ENCODE peak calls at places on chromosomes 3 and 15, in five cellular contexts. One of them, this sample, is unnamed.

GRCh38 chr15:25659251-25659650 is 203.9 kb downstream of the ATP10A start:
- DNase-seq in mesendoderm: no peak
- DNase-seq in body of pancreas: no peak
- DNase-seq in lower lobe of right lung: no peak
- DNase-seq in PC-3: no peak
- DNase-seq in this sample: no peak

GRCh38 chr3:117898722-117899121 is 1135.9 kb downstream of the IGSF11 start:
- DNase-seq in mesendoderm: peak; percentile 65
- DNase-seq in body of pancreas: no peak
- DNase-seq in lower lobe of right lung: no peak
- DNase-seq in PC-3: peak; percentile 52
- DNase-seq in this sample: no peak

GRCh38 chr3:58672451-58672850 is 5.9 kb upstream of the FAM3D start:
- DNase-seq in mesendoderm: no peak
- DNase-seq in body of pancreas: peak; percentile 32
- DNase-seq in lower lobe of right lung: no peak
- DNase-seq in PC-3: no peak
- DNase-seq in this sample: no peak

GRCh38 chr3:71583569-71584215 is at the start of gene FOXP1:
- DNase-seq in mesendoderm: peak; percentile 84
- DNase-seq in body of pancreas: peak; percentile 77
- DNase-seq in lower lobe of right lung: peak; percentile 87
- DNase-seq in PC-3: peak; percentile 74
- DNase-seq in this sample: peak; percentile 5

GRCh38 chr3:66442254-66443249 is 58.3 kb downstream of the LRIG1 start:
- DNase-seq in mesendoderm: peak; percentile 97
- DNase-seq in body of pancreas: peak; percentile 89
- DNase-seq in lower lobe of right lung: peak; percentile 61
- DNase-seq in PC-3: peak; percentile 30
- DNase-seq in this sample: no peak

GRCh38 chr3:110799236-110799635 is 272.4 kb upstream of the NECTIN3 start:
- DNase-seq in mesendoderm: no peak
- DNase-seq in body of pancreas: no peak
- DNase-seq in lower lobe of right lung: no peak
- DNase-seq in PC-3: peak; percentile 19
- DNase-seq in this sample: no peak

GRCh38 chr3:107846282-107846852 is 244.5 kb downstream of the CD47 start:
- DNase-seq in mesendoderm: peak; percentile 84
- DNase-seq in body of pancreas: peak; percentile 67
- DNase-seq in lower lobe of right lung: peak; percentile 74
- DNase-seq in PC-3: peak; percentile 80
- DNase-seq in this sample: peak; percentile 61

GRCh38 chr15:25783607-25784131 is 79.5 kb downstream of the ATP10A start:
- DNase-seq in mesendoderm: peak; percentile 85
- DNase-seq in body of pancreas: no peak
- DNase-seq in lower lobe of right lung: no peak
- DNase-seq in PC-3: peak; percentile 28
- DNase-seq in this sample: no peak

GRCh38 chr3:45597166-45597565 is 2.6 kb downstream of the LIMD1 start:
- DNase-seq in mesendoderm: no peak
- DNase-seq in body of pancreas: peak; percentile 63
- DNase-seq in lower lobe of right lung: peak; percentile 36
- DNase-seq in PC-3: peak; percentile 75
- DNase-seq in this sample: no peak

GRCh38 chr15:53354905-53355304 is 404.6 kb downstream of the WDR72 start:
- DNase-seq in mesendoderm: no peak
- DNase-seq in body of pancreas: no peak
- DNase-seq in lower lobe of right lung: no peak
- DNase-seq in PC-3: no peak
- DNase-seq in this sample: no peak

GRCh38 chr3:126983653-126984390 is 907 bp downstream of the PLXNA1 start:
- DNase-seq in mesendoderm: peak; percentile 60
- DNase-seq in body of pancreas: peak; percentile 51
- DNase-seq in lower lobe of right lung: no peak
- DNase-seq in PC-3: no peak
- DNase-seq in this sample: peak; percentile 62

GRCh38 chr3:100516232-100516631 is 23.8 kb downstream of the TMEM45A start:
- DNase-seq in mesendoderm: no peak
- DNase-seq in body of pancreas: no peak
- DNase-seq in lower lobe of right lung: no peak
- DNase-seq in PC-3: no peak
- DNase-seq in this sample: no peak

GRCh38 chr15:72319360-72319984 is 485 bp downstream of the CELF6 start:
- DNase-seq in mesendoderm: peak; percentile 86
- DNase-seq in body of pancreas: peak; percentile 69
- DNase-seq in lower lobe of right lung: peak; percentile 84
- DNase-seq in PC-3: peak; percentile 36
- DNase-seq in this sample: peak; percentile 72

GRCh38 chr3:126261037-126261436 is 80.7 kb upstream of the ALDH1L1 start:
- DNase-seq in mesendoderm: peak; percentile 79
- DNase-seq in body of pancreas: peak; percentile 78
- DNase-seq in lower lobe of right lung: no peak
- DNase-seq in PC-3: no peak
- DNase-seq in this sample: no peak

GRCh38 chr3:38000965-38001455 is 10.4 kb downstream of the VILL start:
- DNase-seq in mesendoderm: no peak
- DNase-seq in body of pancreas: no peak
- DNase-seq in lower lobe of right lung: no peak
- DNase-seq in PC-3: no peak
- DNase-seq in this sample: no peak

GRCh38 chr3:53880396-53881345 is 1.3 kb downstream of the ACTR8 start:
- DNase-seq in mesendoderm: peak; percentile 73
- DNase-seq in body of pancreas: no peak
- DNase-seq in lower lobe of right lung: no peak
- DNase-seq in PC-3: no peak
- DNase-seq in this sample: no peak

GRCh38 chr15:84079885-84080777 is 155.4 kb upstream of the GOLGA6L4 start:
- DNase-seq in mesendoderm: peak; percentile 79
- DNase-seq in body of pancreas: peak; percentile 44
- DNase-seq in lower lobe of right lung: peak; percentile 59
- DNase-seq in PC-3: no peak
- DNase-seq in this sample: no peak

GRCh38 chr15:40942337-40942854 is 10.9 kb upstream of the CHAC1 start:
- DNase-seq in mesendoderm: peak; percentile 66
- DNase-seq in body of pancreas: no peak
- DNase-seq in lower lobe of right lung: no peak
- DNase-seq in PC-3: no peak
- DNase-seq in this sample: no peak

GRCh38 chr15:60972866-60973265 is 256.2 kb downstream of the RORA start:
- DNase-seq in mesendoderm: no peak
- DNase-seq in body of pancreas: no peak
- DNase-seq in lower lobe of right lung: no peak
- DNase-seq in PC-3: peak; percentile 24
- DNase-seq in this sample: no peak

GRCh38 chr3:54830658-54831057 is 97.2 kb downstream of the LRTM1 start:
- DNase-seq in mesendoderm: peak; percentile 76
- DNase-seq in body of pancreas: no peak
- DNase-seq in lower lobe of right lung: no peak
- DNase-seq in PC-3: peak; percentile 75
- DNase-seq in this sample: peak; percentile 31

GRCh38 chr3:17820704-17821103 is 78.3 kb upstream of the TBC1D5 start:
- DNase-seq in mesendoderm: no peak
- DNase-seq in body of pancreas: no peak
- DNase-seq in lower lobe of right lung: no peak
- DNase-seq in PC-3: no peak
- DNase-seq in this sample: peak; percentile 26

GRCh38 chr3:165753560-165753959 is 83.7 kb downstream of the BCHE start:
- DNase-seq in mesendoderm: no peak
- DNase-seq in body of pancreas: no peak
- DNase-seq in lower lobe of right lung: no peak
- DNase-seq in PC-3: peak; percentile 83
- DNase-seq in this sample: peak; percentile 24

GRCh38 chr15:94607176-94607654 is 375.9 kb downstream of the MCTP2 start:
- DNase-seq in mesendoderm: no peak
- DNase-seq in body of pancreas: no peak
- DNase-seq in lower lobe of right lung: no peak
- DNase-seq in PC-3: no peak
- DNase-seq in this sample: peak; percentile 67

GRCh38 chr3:84126160-84126559 is 832.6 kb upstream of the CADM2 start:
- DNase-seq in mesendoderm: no peak
- DNase-seq in body of pancreas: no peak
- DNase-seq in lower lobe of right lung: no peak
- DNase-seq in PC-3: no peak
- DNase-seq in this sample: no peak

GRCh38 chr15:66619152-66619903 is 53.5 kb upstream of the LCTL start:
- DNase-seq in mesendoderm: peak; percentile 91
- DNase-seq in body of pancreas: peak; percentile 84
- DNase-seq in lower lobe of right lung: peak; percentile 84
- DNase-seq in PC-3: peak; percentile 80
- DNase-seq in this sample: peak; percentile 75

GRCh38 chr15:52340093-52340492 is 44.5 kb upstream of the MYO5C start:
- DNase-seq in mesendoderm: no peak
- DNase-seq in body of pancreas: no peak
- DNase-seq in lower lobe of right lung: no peak
- DNase-seq in PC-3: no peak
- DNase-seq in this sample: peak; percentile 94

GRCh38 chr15:52348056-52348745 is 52.6 kb upstream of the MYO5C start:
- DNase-seq in mesendoderm: no peak
- DNase-seq in body of pancreas: peak; percentile 36
- DNase-seq in lower lobe of right lung: peak; percentile 48
- DNase-seq in PC-3: peak; percentile 18
- DNase-seq in this sample: peak; percentile 37

GRCh38 chr15:52343831-52344230 is 48.2 kb upstream of the MYO5C start:
- DNase-seq in mesendoderm: no peak
- DNase-seq in body of pancreas: no peak
- DNase-seq in lower lobe of right lung: no peak
- DNase-seq in PC-3: no peak
- DNase-seq in this sample: no peak

GRCh38 chr15:52349062-52349700 is 53.6 kb upstream of the MYO5C start:
- DNase-seq in mesendoderm: peak; percentile 54
- DNase-seq in body of pancreas: no peak
- DNase-seq in lower lobe of right lung: no peak
- DNase-seq in PC-3: no peak
- DNase-seq in this sample: no peak

DNA sequence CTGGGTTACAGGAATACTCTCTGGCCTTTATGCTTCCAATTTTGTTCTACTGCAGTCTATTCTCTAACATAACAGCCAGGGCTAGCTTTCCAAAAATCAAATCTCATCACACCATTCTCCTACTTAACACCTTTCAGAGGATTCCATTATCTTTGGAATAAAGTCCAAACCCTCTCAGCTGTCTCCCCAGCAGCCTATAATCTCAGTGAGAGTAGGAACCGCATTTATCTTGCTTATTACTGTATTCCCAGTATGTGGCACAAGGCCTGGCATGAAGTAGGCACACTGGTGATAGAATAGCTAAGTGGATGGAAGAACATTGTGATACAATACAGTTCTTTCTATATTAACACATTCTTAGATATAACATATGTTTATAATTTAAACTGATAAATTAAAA is 49.0 kb upstream of the MYO5C start:
- DNase-seq in mesendoderm: no peak
- DNase-seq in body of pancreas: no peak
- DNase-seq in lower lobe of right lung: no peak
- DNase-seq in PC-3: no peak
- DNase-seq in this sample: no peak
- H3K27ac ChIP-seq in mesendoderm: no peak overlapping the region
- H3K27ac ChIP-seq in body of pancreas: no peak overlapping the region
- H3K27ac ChIP-seq in lower lobe of right lung: no peak overlapping the region
- H3K27ac ChIP-seq in PC-3: no peak overlapping the region
- H3K27ac ChIP-seq in this sample: no peak overlapping the region

GRCh38 chr15:64503640-64504039 is 43.3 kb downstream of the ZNF609 start:
- DNase-seq in mesendoderm: no peak
- DNase-seq in body of pancreas: no peak
- DNase-seq in lower lobe of right lung: no peak
- DNase-seq in PC-3: no peak
- DNase-seq in this sample: no peak

GRCh38 chr15:64507845-64508244 is 47.5 kb downstream of the ZNF609 start:
- DNase-seq in mesendoderm: no peak
- DNase-seq in body of pancreas: no peak
- DNase-seq in lower lobe of right lung: no peak
- DNase-seq in PC-3: no peak
- DNase-seq in this sample: no peak

GRCh38 chr15:64502537-64502936 is 42.2 kb downstream of the ZNF609 start:
- DNase-seq in mesendoderm: no peak
- DNase-seq in body of pancreas: no peak
- DNase-seq in lower lobe of right lung: no peak
- DNase-seq in PC-3: no peak
- DNase-seq in this sample: no peak

GRCh38 chr15:64503197-64503596 is 42.8 kb downstream of the ZNF609 start:
- DNase-seq in mesendoderm: peak; percentile 55
- DNase-seq in body of pancreas: no peak
- DNase-seq in lower lobe of right lung: no peak
- DNase-seq in PC-3: no peak
- DNase-seq in this sample: no peak

GRCh38 chr15:64507293-64507802 is 47.0 kb downstream of the ZNF609 start:
- DNase-seq in mesendoderm: no peak
- DNase-seq in body of pancreas: peak; percentile 77
- DNase-seq in lower lobe of right lung: peak; percentile 80
- DNase-seq in PC-3: no peak
- DNase-seq in this sample: no peak
- H3K27ac ChIP-seq in mesendoderm: no peak overlapping the region
- H3K27ac ChIP-seq in body of pancreas: peak overlapping the region; percentile 58
- H3K27ac ChIP-seq in lower lobe of right lung: peak overlapping the region; percentile 15
- H3K27ac ChIP-seq in PC-3: no peak overlapping the region
- H3K27ac ChIP-seq in this sample: no peak overlapping the region

GRCh38 chr3:63910873-63911272 is 1.3 kb downstream of the SCAANT1 start:
- DNase-seq in mesendoderm: no peak
- DNase-seq in body of pancreas: no peak
- DNase-seq in lower lobe of right lung: no peak
- DNase-seq in PC-3: no peak
- DNase-seq in this sample: no peak

GRCh38 chr3:63908081-63908736 is 4.0 kb downstream of the SCAANT1 start:
- DNase-seq in mesendoderm: peak; percentile 71
- DNase-seq in body of pancreas: no peak
- DNase-seq in lower lobe of right lung: no peak
- DNase-seq in PC-3: no peak
- DNase-seq in this sample: no peak

GRCh38 chr3:63909431-63909830 is 2.8 kb downstream of the SCAANT1 start:
- DNase-seq in mesendoderm: no peak
- DNase-seq in body of pancreas: no peak
- DNase-seq in lower lobe of right lung: no peak
- DNase-seq in PC-3: no peak
- DNase-seq in this sample: no peak

GRCh38 chr3:63911395-63911900 is 735 bp downstream of the SCAANT1 start:
- DNase-seq in mesendoderm: no peak
- DNase-seq in body of pancreas: no peak
- DNase-seq in lower lobe of right lung: no peak
- DNase-seq in PC-3: no peak
- DNase-seq in this sample: no peak

DNA sequence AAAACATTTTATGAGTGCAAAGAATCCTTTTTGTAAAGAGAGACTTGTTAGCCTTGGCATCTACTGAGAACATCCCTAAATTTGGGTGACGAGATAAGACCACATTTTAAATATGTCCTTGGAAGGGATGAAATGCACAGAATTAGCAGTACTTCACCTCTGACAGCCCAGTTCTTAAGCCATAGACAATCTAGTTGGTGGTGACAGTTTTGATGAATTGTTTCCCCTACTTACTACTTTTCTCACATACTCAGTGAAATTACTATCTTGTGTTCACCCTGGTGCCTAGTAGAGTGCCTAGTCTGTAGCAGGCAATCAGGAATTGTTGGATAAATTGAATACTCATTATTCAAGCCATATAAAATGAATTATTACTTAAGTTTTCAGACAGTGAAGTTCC is 3.4 kb downstream of the SCAANT1 start:
- DNase-seq in mesendoderm: no peak
- DNase-seq in body of pancreas: no peak
- DNase-seq in lower lobe of right lung: no peak
- DNase-seq in PC-3: no peak
- DNase-seq in this sample: no peak
- H3K27ac ChIP-seq in mesendoderm: no peak overlapping the region
- H3K27ac ChIP-seq in body of pancreas: no peak overlapping the region
- H3K27ac ChIP-seq in lower lobe of right lung: no peak overlapping the region
- H3K27ac ChIP-seq in PC-3: no peak overlapping the region
- H3K27ac ChIP-seq in this sample: no peak overlapping the region

GRCh38 chr3:150330872-150331271 is 77.2 kb upstream of the TSC22D2 start:
- DNase-seq in mesendoderm: no peak
- DNase-seq in body of pancreas: no peak
- DNase-seq in lower lobe of right lung: no peak
- DNase-seq in PC-3: no peak
- DNase-seq in this sample: no peak
- H3K27ac ChIP-seq in mesendoderm: no peak overlapping the region
- H3K27ac ChIP-seq in body of pancreas: no peak overlapping the region
- H3K27ac ChIP-seq in lower lobe of right lung: no peak overlapping the region
- H3K27ac ChIP-seq in PC-3: no peak overlapping the region
- H3K27ac ChIP-seq in this sample: no peak overlapping the region